ENCODE peak calls at places on chromosomes 3 and 15, in six cellular contexts. U, Q, O, M, W and T are unnamed samples.

GRCh38 chr3:46276497-46277099 is 34.3 kb downstream of the CCR3 start:
- DNase-seq in M (peak), W (no peak), U (no peak), Q (peak), O (no peak), T (peak)

GRCh38 chr3:86228106-86228505 is 762.8 kb downstream of the VGLL3 start:
- DNase-seq in W (no peak), O (no peak), U (no peak), M (no peak), Q (no peak), T (no peak)

GRCh38 chr3:7793786-7794185 is 707.8 kb upstream of the LMCD1 start:
- DNase-seq in W (no peak), O (no peak), Q (no peak), U (no peak), M (no peak), T (no peak)

GRCh38 chr15:101050647-101051290 is 131.6 kb downstream of the LRRK1 start:
- DNase-seq in O (no peak), W (no peak), U (no peak), Q (peak), M (no peak), T (peak)

GRCh38 chr3:178439504-178439903 is 96.7 kb upstream of the KCNMB2 start:
- DNase-seq in W (peak), U (no peak), M (peak), O (peak), Q (no peak), T (peak)

GRCh38 chr15:95958417-95958816 is 372.1 kb upstream of the NR2F2 start:
- DNase-seq in W (no peak), M (no peak), U (no peak), O (no peak), Q (no peak), T (no peak)

GRCh38 chr15:79163395-79163794 is 72.8 kb upstream of the RASGRF1 start:
- DNase-seq in U (no peak), O (no peak), M (no peak), W (no peak), Q (no peak), T (no peak)

GRCh38 chr3:174439621-174440349 is 419.3 kb upstream of the NAALADL2 start:
- DNase-seq in U (peak), W (peak), O (peak), Q (no peak), M (peak), T (no peak)

GRCh38 chr3:36944012-36944640 is 728 bp downstream of the TRANK1 start:
- DNase-seq in W (no peak), M (peak), U (peak), Q (peak), O (peak), T (peak)

GRCh38 chr15:44261007-44261706 is 27.4 kb upstream of the GOLM2 start:
- DNase-seq in U (no peak), O (no peak), Q (no peak), W (no peak), M (no peak), T (no peak)
- TF ChIP-seq CTCF in U (no peak), O (no peak), Q (no peak), W (no peak), M (no peak), T (no peak)

DNA sequence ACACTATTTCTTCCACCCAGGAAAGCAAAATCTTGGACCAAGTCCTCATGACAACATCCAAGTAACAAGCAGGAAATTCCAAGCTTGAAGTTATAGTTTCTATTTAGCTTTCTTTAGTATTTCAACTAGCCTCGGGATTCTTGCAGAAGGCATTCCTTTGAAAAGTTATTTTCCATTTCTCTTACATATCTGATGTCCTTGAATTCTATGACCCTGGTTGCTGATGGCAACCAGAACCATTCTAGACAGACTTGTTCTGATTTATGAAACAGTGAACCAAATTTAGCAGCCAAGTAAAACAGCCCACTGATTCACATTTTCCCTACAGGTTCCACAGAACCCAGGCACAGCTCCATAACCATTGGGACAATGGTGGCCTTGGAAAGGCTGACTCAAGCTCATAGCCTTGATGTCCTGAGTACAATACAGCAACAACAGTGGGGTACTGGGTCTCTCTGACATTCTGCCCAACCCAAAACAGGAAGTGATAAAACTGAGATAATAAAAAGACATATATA is 26.4 kb downstream of the P3H2 start:
- DNase-seq in U (no peak), M (no peak), W (no peak), O (peak), Q (no peak), T (no peak)
- H3K4me3 ChIP-seq in U (no peak), M (no peak), W (no peak), O (peak), Q (no peak), T (no peak)

GRCh38 chr15:65516997-65517865 is at the start of gene DPP8:
- DNase-seq in O (peak), Q (peak), U (peak), M (peak), W (peak), T (peak)
- TF ChIP-seq CTCF in O (peak), Q (peak), U (no peak), M (peak), W (peak), T (peak)

DNA sequence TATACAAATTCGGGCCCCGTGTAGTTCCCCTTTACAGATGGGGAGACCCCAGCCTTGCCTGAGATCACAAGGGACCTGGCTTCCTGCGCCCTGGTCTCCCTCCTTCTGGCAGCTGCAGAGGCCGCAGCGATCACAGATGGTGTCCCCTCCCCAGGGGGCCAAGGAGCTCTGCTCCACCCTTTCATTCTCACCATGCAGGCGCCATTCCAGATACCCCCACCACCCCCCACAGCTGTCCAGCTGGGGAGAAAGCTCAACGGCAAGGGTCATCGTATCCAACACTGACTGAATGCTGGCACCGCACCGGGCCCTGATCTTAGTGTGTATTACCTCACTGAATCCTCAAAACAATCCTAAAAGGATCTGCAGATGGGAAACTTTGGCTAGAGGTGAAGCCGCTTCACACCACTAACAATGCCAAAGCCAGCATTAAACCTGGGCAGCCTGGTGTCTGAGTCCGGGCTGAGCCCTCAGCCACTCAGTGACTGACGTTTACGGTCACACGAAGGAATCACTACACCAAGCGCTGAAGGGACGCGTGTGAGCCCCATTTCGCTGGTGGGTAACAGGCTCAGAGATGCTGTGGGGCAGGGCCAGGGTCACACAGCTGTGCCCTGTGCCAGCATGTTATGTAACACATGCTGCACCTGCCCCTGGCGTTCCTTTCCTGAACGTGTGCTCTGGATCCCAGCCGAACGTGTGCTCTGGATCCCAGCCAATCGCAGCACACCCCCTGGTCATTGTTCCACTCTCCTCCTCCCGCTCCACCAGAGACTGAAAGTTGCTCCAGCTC is 51.9 kb downstream of the IQSEC1 start:
- DNase-seq in O (no peak), U (no peak), Q (no peak), M (no peak), W (no peak), T (peak)
- H3K4me3 ChIP-seq in O (no peak), U (peak), Q (no peak), M (no peak), W (no peak), T (peak)

GRCh38 chr3:160643994-160644393 is 33.0 kb upstream of the ARL14 start:
- DNase-seq in O (peak), W (no peak), M (no peak), U (no peak), Q (no peak), T (peak)
- TF ChIP-seq CTCF in O (peak), W (no peak), M (no peak), U (no peak), Q (no peak), T (no peak)